ENCODE peak calls at places on chromosomes 13 and 19, in six cellular contexts. V is astrocyte of the spinal cord; C is stimulated activated CD8-positive, alpha-beta memory T cell treated with anti-CD3 and anti-CD28 coated beads, Interleukin-15, amount 100 ng/mL, for 48 hours; G is fibroblast of pulmonary artery; E is GM10248; D is activated T-helper 1 cell treated with anti-CD3 and anti-CD28 coated beads, Interleukin-2, amount 50 U/mL, for 16 hours. W is an unnamed sample.

GRCh38 chr19:50565984-50566903 is 2.0 kb downstream of the LRRC4B start:
- DNase-seq in E (peak), C (peak), V (no peak), D (no peak), G (no peak), W (no peak)

GRCh38 chr19:57558525-57558924 is 1.1 kb downstream of the ZNF550 start:
- DNase-seq in E (no peak), G (peak), C (no peak), D (no peak), V (peak), W (no peak)

GRCh38 chr19:35029737-35030256 is 473 bp upstream of the SCN1B start:
- DNase-seq in E (no peak), D (no peak), G (no peak), C (no peak), V (peak), W (no peak)

GRCh38 chr13:94065741-94066140 is 413.7 kb downstream of the DCT start:
- DNase-seq in D (no peak), V (peak), E (no peak), G (peak), C (no peak), W (no peak)

GRCh38 chr19:1027953-1028902 is 1.8 kb downstream of the CNN2 start:
- DNase-seq in V (peak), D (peak), E (peak), C (no peak), G (peak), W (no peak)

GRCh38 chr13:64725492-64725891 is 2504.6 kb downstream of the PCDH9 start:
- DNase-seq in C (no peak), E (no peak), G (no peak), V (no peak), D (no peak), W (no peak)

GRCh38 chr19:11693505-11694499 is 44.9 kb downstream of the ZNF823 start:
- DNase-seq in E (no peak), D (no peak), V (peak), G (peak), C (no peak), W (no peak)

GRCh38 chr19:8334458-8335342 is 8.4 kb downstream of the KANK3 start:
- DNase-seq in V (peak), D (no peak), G (peak), E (peak), C (no peak), W (no peak)

GRCh38 chr13:41004875-41005693 is 14.0 kb downstream of the ELF1 start:
- DNase-seq in E (peak), D (no peak), C (no peak), V (no peak), G (peak), W (no peak)

GRCh38 chr13:45269204-45269603 is 68.4 kb upstream of the KCTD4 start:
- DNase-seq in G (peak), C (no peak), E (no peak), D (no peak), V (peak), W (no peak)

W was measured in central memory CD8-positive, alpha-beta T cell.